ENCODE peak calls at places on chromosomes 16 and 17, in four cellular contexts. V is left colon, W is WTC11, R is BE2C. X is an unnamed sample.

GRCh38 chr17:17565471-17566365 is 25.8 kb downstream of the PEMT start:
- DNase-seq in V (no peak), W (no peak), R (no peak), X (no peak)

GRCh38 chr17:14699569-14700190 is 398.8 kb downstream of the HS3ST3B1 start:
- DNase-seq in V (no peak), W (no peak), R (no peak), X (no peak)

GRCh38 chr16:87499189-87499486 is 6.3 kb upstream of the ZCCHC14 start:
- DNase-seq in V (no peak), W (no peak), R (no peak), X (no peak)

GRCh38 chr16:19703218-19703617 is 14.8 kb downstream of the KNOP1 start:
- DNase-seq in V (no peak), W (no peak), R (no peak), X (no peak)

GRCh38 chr16:3092501-3092991 is 6.5 kb downstream of the ZSCAN10 start:
- DNase-seq in V (no peak), W (no peak), R (peak), X (no peak)

GRCh38 chr16:26442333-26442732 is 624.4 kb upstream of the C16orf82 start:
- DNase-seq in V (no peak), W (no peak), R (no peak), X (no peak)

GRCh38 chr17:62216847-62217246 is 151.8 kb upstream of the MED13 start:
- DNase-seq in V (no peak), W (no peak), R (no peak), X (no peak)

GRCh38 chr16:85984211-85984880 is 85.4 kb downstream of the IRF8 start:
- DNase-seq in V (peak), W (no peak), R (no peak), X (no peak)

GRCh38 chr16:64880994-64881393 is 240.9 kb downstream of the CDH11 start:
- DNase-seq in V (no peak), W (no peak), R (no peak), X (no peak)

GRCh38 chr17:40026816-40027613 is 11.8 kb downstream of the CSF3 start:
- DNase-seq in V (peak), W (peak), R (peak), X (peak)

GRCh38 chr16:12559714-12560113 is 244.0 kb downstream of the CPPED1 start:
- DNase-seq in V (no peak), W (no peak), R (no peak), X (no peak)

GRCh38 chr16:56614549-56614991 is 6.2 kb downstream of the MT2A start:
- DNase-seq in V (no peak), W (no peak), R (no peak), X (no peak)